ENCODE peak calls at places on chromosomes 11 and 22, in five cellular contexts. One of them, this sample, is unnamed.

GRCh38 chr11:116930586-116930985 is 93.2 kb upstream of the APOA1 start:
- DNase-seq in NB4: no peak
- DNase-seq in brain pericyte: no peak
- DNase-seq in epithelial cell of esophagus: no peak
- DNase-seq in GM10248: no peak
- DNase-seq in this sample: no peak

GRCh38 chr11:72333657-72334056 is 89.7 kb upstream of the PHOX2A start:
- DNase-seq in epithelial cell of esophagus: no peak
- DNase-seq in GM10248: no peak
- DNase-seq in NB4: peak
- DNase-seq in brain pericyte: no peak
- DNase-seq in this sample: no peak

GRCh38 chr11:116177521-116178220 is 595.1 kb downstream of the BUD13 start:
- DNase-seq in epithelial cell of esophagus: no peak
- DNase-seq in GM10248: no peak
- DNase-seq in brain pericyte: no peak
- DNase-seq in NB4: no peak
- DNase-seq in this sample: no peak

GRCh38 chr22:30743257-30744020 is 48.8 kb downstream of the OSBP2 start:
- DNase-seq in epithelial cell of esophagus: no peak
- DNase-seq in GM10248: no peak
- DNase-seq in NB4: no peak
- DNase-seq in brain pericyte: no peak
- DNase-seq in this sample: no peak

GRCh38 chr11:62680825-62681240 is 2.0 kb upstream of the UBXN1 start:
- DNase-seq in GM10248: peak
- DNase-seq in epithelial cell of esophagus: peak
- DNase-seq in NB4: peak
- DNase-seq in brain pericyte: no peak
- DNase-seq in this sample: no peak

GRCh38 chr11:116646191-116646590 is 126.6 kb downstream of the BUD13 start:
- DNase-seq in brain pericyte: no peak
- DNase-seq in epithelial cell of esophagus: no peak
- DNase-seq in GM10248: no peak
- DNase-seq in NB4: no peak
- DNase-seq in this sample: no peak

GRCh38 chr11:125165111-125165663 is 636 bp downstream of the PKNOX2 start:
- DNase-seq in epithelial cell of esophagus: peak
- DNase-seq in brain pericyte: no peak
- DNase-seq in GM10248: peak
- DNase-seq in NB4: peak
- DNase-seq in this sample: no peak

GRCh38 chr11:129943036-129943435 is 47.7 kb upstream of the NFRKB start:
- DNase-seq in GM10248: no peak
- DNase-seq in brain pericyte: no peak
- DNase-seq in NB4: no peak
- DNase-seq in epithelial cell of esophagus: no peak
- DNase-seq in this sample: no peak

GRCh38 chr11:14905104-14906033 is 13.3 kb upstream of the CYP2R1 start:
- DNase-seq in GM10248: peak
- DNase-seq in NB4: peak
- DNase-seq in brain pericyte: no peak
- DNase-seq in epithelial cell of esophagus: peak
- DNase-seq in this sample: no peak

GRCh38 chr11:1330473-1330872 is 21.0 kb upstream of the TOLLIP start:
- DNase-seq in GM10248: no peak
- DNase-seq in brain pericyte: no peak
- DNase-seq in epithelial cell of esophagus: no peak
- DNase-seq in NB4: no peak
- DNase-seq in this sample: no peak

GRCh38 chr22:49215840-49216239 is 611.8 kb downstream of the BRD1 start:
- DNase-seq in GM10248: no peak
- DNase-seq in epithelial cell of esophagus: no peak
- DNase-seq in NB4: no peak
- DNase-seq in brain pericyte: no peak
- DNase-seq in this sample: no peak

GRCh38 chr11:35418847-35419712 is at the start of gene SLC1A2:
- DNase-seq in brain pericyte: no peak
- DNase-seq in epithelial cell of esophagus: peak
- DNase-seq in GM10248: peak
- DNase-seq in NB4: no peak
- DNase-seq in this sample: no peak

GRCh38 chr11:47176328-47177228 is at the start of gene ARFGAP2:
- DNase-seq in NB4: peak
- DNase-seq in GM10248: peak
- DNase-seq in epithelial cell of esophagus: peak
- DNase-seq in brain pericyte: peak
- DNase-seq in this sample: peak

GRCh38 chr11:2257023-2257700 is 13.2 kb downstream of the ASCL2 start:
- DNase-seq in NB4: no peak
- DNase-seq in brain pericyte: no peak
- DNase-seq in epithelial cell of esophagus: peak
- DNase-seq in GM10248: no peak
- DNase-seq in this sample: no peak

GRCh38 chr11:72237112-72237931 is 6.7 kb downstream of the PHOX2A start:
- DNase-seq in epithelial cell of esophagus: no peak
- DNase-seq in GM10248: no peak
- DNase-seq in brain pericyte: no peak
- DNase-seq in NB4: no peak
- DNase-seq in this sample: no peak